ENCODE peak calls at places on chromosomes 7 and 10, in eight cellular contexts. L is left lung; E is spleen; V is neural progenitor cell; M is sigmoid colon; K is CD8-positive, alpha-beta memory T cell; J is ovary; P is iPS DF 6.9. I is an unnamed sample. For H3K9me3, the result is how much of the 10 kb centered on the place peaks cover.

GRCh38 chr7:50696810-50697582 is 85.7 kb downstream of the GRB10 start:
- DNase-seq in L (no peak), E (no peak), V (peak), M (no peak), K (peak), J (no peak), P (no peak), I (no peak)

GRCh38 chr7:90758933-90759562 is 162.9 kb downstream of the CDK14 start:
- DNase-seq in L (no peak), E (no peak), V (no peak), M (no peak), K (no peak), J (no peak), P (no peak), I (no peak)

GRCh38 chr7:116836911-116837310 is 25.5 kb upstream of the CAPZA2 start:
- DNase-seq in L (no peak), E (no peak), V (no peak), M (no peak), K (no peak), J (no peak), P (no peak), I (no peak)

GRCh38 chr10:101995451-101996063 is 60.4 kb downstream of the ARMH3 start:
- DNase-seq in L (no peak), E (no peak), V (no peak), M (no peak), K (no peak), J (no peak), P (no peak), I (no peak)

GRCh38 chr10:77531441-77532001 is 106.1 kb downstream of the KCNMA1 start:
- DNase-seq in L (peak), E (no peak), V (no peak), M (peak), K (no peak), J (no peak), P (no peak), I (peak)

GRCh38 chr7:73706122-73707044 is 13.1 kb downstream of the STX1A start:
- DNase-seq in L (no peak), E (no peak), V (no peak), M (no peak), K (no peak), J (no peak), P (no peak), I (no peak)

GRCh38 chr10:35336084-35336831 is at the start of gene CCNY:
- DNase-seq in L (peak), E (peak), V (peak), M (peak), K (peak), J (peak), P (no peak), I (peak)

GRCh38 chr7:81297317-81297716 is 378.5 kb upstream of the SEMA3C start:
- DNase-seq in L (no peak), E (no peak), V (no peak), M (no peak), K (no peak), J (no peak), P (no peak), I (no peak)

GRCh38 chr7:78786055-78786454 is 667.4 kb downstream of the MAGI2 start:
- DNase-seq in L (no peak), E (no peak), V (no peak), M (no peak), K (no peak), J (no peak), P (no peak), I (no peak)

GRCh38 chr10:55519264-55519663 is 718.2 kb upstream of the PCDH15 start:
- DNase-seq in L (no peak), E (no peak), V (no peak), M (no peak), K (no peak), J (no peak), P (peak), I (no peak)

GRCh38 chr7:77697535-77697831 is 1.2 kb downstream of the RSBN1L start:
- DNase-seq in L (no peak), E (peak), V (no peak), M (peak), K (no peak), J (no peak), P (no peak), I (no peak)

GRCh38 chr10:116451956-116452720 is 24.5 kb downstream of the PNLIPRP3 start:
- DNase-seq in L (no peak), E (no peak), V (no peak), M (no peak), K (no peak), J (no peak), P (no peak), I (no peak)

GRCh38 chr7:100022621-100023020 is 7.2 kb downstream of the ZKSCAN1 start:
- DNase-seq in L (peak), E (no peak), V (no peak), M (no peak), K (no peak), J (no peak), P (no peak), I (no peak)

GRCh38 chr7:116672596-116673503 is 854 bp downstream of the MET start:
- DNase-seq in L (no peak), E (no peak), V (peak), M (peak), K (no peak), J (peak), P (no peak), I (no peak)

GRCh38 chr7:111756687-111757178 is 194.4 kb upstream of the IMMP2L start:
- DNase-seq in L (peak), E (no peak), V (peak), M (peak), K (no peak), J (peak), P (peak), I (peak)

GRCh38 chr10:30058570-30059132 is 735 bp downstream of the JCAD start:
- DNase-seq in L (no peak), E (peak), V (peak), M (no peak), K (no peak), J (peak), P (no peak), I (peak)

GRCh38 chr7:78019457-78020130 is 221.0 kb downstream of the PHTF2 start:
- DNase-seq in L (peak), E (peak), V (peak), M (peak), K (peak), J (peak), P (no peak), I (peak)

GRCh38 chr10:48389272-48389671 is 82.8 kb downstream of the MAPK8 start:
- DNase-seq in L (no peak), E (no peak), V (no peak), M (no peak), K (no peak), J (no peak), P (no peak), I (no peak)

GRCh38 chr7:129644634-129645230 is 33.2 kb downstream of the NRF1 start:
- DNase-seq in L (no peak), E (no peak), V (peak), M (no peak), K (peak), J (no peak), P (no peak), I (no peak)

GRCh38 chr7:151459726-151460473 is 20.0 kb upstream of the CRYGN start:
- DNase-seq in L (peak), E (no peak), V (peak), M (peak), K (no peak), J (peak), P (no peak), I (peak)

GRCh38 chr10:129896231-129897150 is 67.6 kb downstream of the EBF3 start:
- DNase-seq in L (no peak), E (no peak), V (peak), M (no peak), K (no peak), J (no peak), P (no peak), I (no peak)

GRCh38 chr7:87058739-87059524 is 522 bp downstream of the ELAPOR2 start:
- DNase-seq in L (peak), E (no peak), V (peak), M (peak), K (no peak), J (peak), P (no peak), I (peak)

GRCh38 chr10:6185039-6185716 is 17.6 kb upstream of the PFKFB3 start:
- DNase-seq in L (no peak), E (peak), V (peak), M (peak), K (no peak), J (peak), P (no peak), I (no peak)

GRCh38 chr7:70735313-70735712 is 396.6 kb upstream of the GALNT17 start:
- DNase-seq in L (no peak), E (no peak), V (peak), M (no peak), K (no peak), J (no peak), P (no peak), I (no peak)
- H3K4me3 ChIP-seq in L (no peak), E (no peak), V (no peak), M (no peak), K (no peak), J (no peak), P (no peak), I (no peak)

GRCh38 chr7:6675807-6676405 is 30.8 kb downstream of the ZNF12 start:
- DNase-seq in L (no peak), E (no peak), V (no peak), M (no peak), K (no peak), J (no peak), P (no peak), I (no peak)
- H3K9me3 ChIP-seq in L (half or more), E (under half), V (half or more), M (half or more), K (half or more), J (under half), P (under half), I (under half)

DNA sequence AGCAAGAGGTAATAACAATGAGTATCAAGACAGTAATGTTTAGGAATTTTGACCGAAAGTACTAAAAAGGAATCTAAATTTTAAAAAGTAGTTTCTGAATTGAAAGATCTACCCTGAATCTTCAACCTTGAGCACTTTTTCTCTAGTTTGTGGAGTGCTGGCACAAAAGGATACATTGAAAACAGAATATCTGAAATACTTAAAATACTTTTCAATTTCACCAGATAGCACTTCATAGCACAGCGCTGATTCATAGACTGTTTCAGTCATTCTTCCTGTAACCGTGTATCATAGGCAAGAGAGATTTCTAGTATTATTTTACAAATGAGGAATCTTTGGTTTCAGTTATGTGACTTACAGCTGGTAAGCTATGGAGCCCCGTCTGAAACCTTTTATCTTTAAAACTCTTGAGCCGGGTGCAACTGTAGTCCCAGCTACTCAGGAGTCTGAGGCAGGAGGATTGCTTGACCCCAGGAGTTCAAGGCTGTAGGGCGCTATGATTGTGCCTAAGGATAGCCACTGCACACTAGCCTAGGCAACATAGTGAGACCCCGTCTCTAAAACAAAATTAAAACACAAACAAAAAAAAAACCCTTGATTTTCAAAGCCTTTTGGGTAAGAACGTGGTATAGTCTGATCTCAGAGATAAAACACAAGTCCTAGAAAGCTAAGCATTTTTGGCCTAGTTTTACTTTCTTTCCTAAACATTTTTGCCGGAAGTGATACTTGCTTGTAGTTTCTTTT is 35.1 kb downstream of the FHIP2A start:
- DNase-seq in L (no peak), E (no peak), V (no peak), M (no peak), K (no peak), J (no peak), P (no peak), I (no peak)
- H3K4me3 ChIP-seq in L (no peak), E (no peak), V (no peak), M (no peak), K (no peak), J (no peak), P (no peak), I (no peak)

DNA sequence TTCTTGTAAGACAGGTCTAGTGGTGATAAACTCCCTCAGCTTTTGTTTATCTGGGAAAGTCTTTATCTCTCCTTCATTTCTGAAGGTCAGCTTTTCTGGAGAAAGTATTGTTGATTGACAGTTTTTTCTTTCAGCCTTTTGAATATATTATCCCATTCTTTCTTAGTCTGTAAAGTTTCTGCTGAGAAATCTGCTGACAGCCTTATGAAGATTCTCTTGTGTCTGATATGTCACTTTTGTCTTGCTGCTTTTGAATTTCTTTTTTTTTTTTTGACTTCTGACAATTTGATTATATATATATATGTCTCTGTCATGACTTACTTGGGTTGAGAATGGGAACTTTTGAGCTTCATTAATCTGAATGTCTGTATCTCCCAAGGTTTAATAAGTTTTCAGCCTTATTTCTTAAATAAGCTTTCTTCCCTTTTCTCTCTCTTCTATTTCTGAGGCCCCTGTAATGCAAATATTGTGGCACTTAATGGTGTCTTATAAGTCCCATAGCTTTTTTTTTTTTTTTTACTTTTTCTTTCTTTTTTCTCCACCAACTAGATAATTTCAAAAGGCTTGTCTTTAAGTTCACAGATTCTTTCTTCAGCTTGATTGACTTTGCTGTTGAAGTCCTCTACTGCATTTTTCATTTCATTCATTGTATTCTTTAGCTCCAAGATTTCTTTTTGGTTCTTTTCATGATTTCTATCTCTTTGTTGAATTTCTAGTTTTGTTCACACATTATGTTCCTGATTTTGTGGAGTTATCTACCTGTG is 81.4 kb upstream of the IL6 start:
- DNase-seq in L (no peak), E (no peak), V (no peak), M (no peak), K (no peak), J (no peak), P (no peak), I (no peak)
- H3K9me3 ChIP-seq in L (half or more), E (under half), V (under half), M (under half), K (under half), J (under half), P (under half), I (under half)

GRCh38 chr7:522938-523289 is 3.3 kb upstream of the PDGFA start:
- DNase-seq in L (no peak), E (no peak), V (no peak), M (no peak), K (no peak), J (no peak), P (no peak), I (no peak)
- H3K4me3 ChIP-seq in L (peak), E (peak), V (peak), M (peak), K (no peak), J (no peak), P (peak), I (no peak)

GRCh38 chr10:133489816-133490588 is 36.3 kb downstream of the SCART1 start:
- DNase-seq in L (no peak), E (no peak), V (no peak), M (no peak), K (no peak), J (no peak), P (no peak), I (no peak)

GRCh38 chr10:133481657-133482056 is 27.9 kb downstream of the SCART1 start:
- DNase-seq in L (no peak), E (no peak), V (no peak), M (no peak), K (no peak), J (no peak), P (no peak), I (no peak)

GRCh38 chr10:133484818-133485217 is 31.1 kb downstream of the SCART1 start:
- DNase-seq in L (no peak), E (no peak), V (no peak), M (no peak), K (no peak), J (no peak), P (no peak), I (no peak)

GRCh38 chr10:133481086-133481643 is 27.4 kb downstream of the SCART1 start:
- DNase-seq in L (no peak), E (no peak), V (no peak), M (no peak), K (no peak), J (no peak), P (no peak), I (no peak)

GRCh38 chr10:133487085-133487484 is 33.3 kb downstream of the SCART1 start:
- DNase-seq in L (no peak), E (no peak), V (no peak), M (no peak), K (no peak), J (no peak), P (no peak), I (no peak)
- H3K9me3 ChIP-seq in L (half or more), E (under half), V (under half), M (under half), K (under half), J (under half), P (under half), I (under half)

GRCh38 chr7:157339777-157340677 is 3.2 kb downstream of the DNAJB6 start:
- DNase-seq in L (no peak), E (no peak), V (peak), M (peak), K (peak), J (peak), P (no peak), I (no peak)
- H3K4me3 ChIP-seq in L (no peak), E (peak), V (no peak), M (no peak), K (peak), J (no peak), P (no peak), I (no peak)

DNA sequence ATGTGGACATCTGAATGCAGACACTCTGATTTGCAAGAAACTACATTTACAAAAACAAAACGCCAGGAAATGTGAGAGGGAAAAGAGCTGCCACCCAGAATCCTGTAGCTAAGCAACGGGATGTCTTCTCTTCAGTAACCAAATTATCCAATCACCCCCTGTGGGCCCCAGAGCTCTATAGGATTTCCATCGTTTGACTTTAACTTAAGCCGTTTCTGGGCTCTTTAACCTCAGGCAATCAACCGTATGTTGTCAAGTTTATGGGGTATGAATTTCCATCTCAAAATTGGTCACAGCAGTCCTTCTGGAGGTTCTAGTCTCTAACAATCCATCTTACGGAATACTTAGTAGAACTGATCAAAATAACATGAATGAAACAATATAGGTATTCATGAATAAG is 240.4 kb downstream of the ETV1 start:
- DNase-seq in L (no peak), E (no peak), V (peak), M (no peak), K (no peak), J (no peak), P (peak), I (no peak)
- H3K9me3 ChIP-seq in L (under half), E (under half), V (under half), M (under half), K (under half), J (under half), P (under half), I (under half)

I was measured in aorta.